ENCODE peak calls at places on chromosome 7, in nine cellular contexts. I is suprapubic skin, V is transverse colon, E is tibial nerve, Q is H1, K is spleen, N is adrenal gland, X is HepG2, B is NB4. L is an unnamed sample.

GRCh38 chr7:116340201-116340847 is 130.0 kb downstream of the TES start:
- DNase-seq in I (no peak), V (no peak), E (no peak), Q (no peak), K (no peak), N (no peak), X (no peak), B (no peak), L (no peak)

GRCh38 chr7:150901160-150902035 is 49.1 kb downstream of the AOC1 start:
- DNase-seq in I (no peak), V (peak), E (no peak), Q (no peak), K (no peak), N (peak), X (no peak), B (no peak), L (no peak)

GRCh38 chr7:28301148-28301641 is 111.1 kb upstream of the CREB5 start:
- DNase-seq in I (no peak), V (no peak), E (no peak), Q (no peak), K (no peak), N (no peak), X (no peak), B (no peak), L (no peak)

GRCh38 chr7:17971392-17971791 is 31.1 kb upstream of the SNX13 start:
- DNase-seq in I (no peak), V (no peak), E (no peak), Q (no peak), K (no peak), N (no peak), X (no peak), B (no peak), L (no peak)

GRCh38 chr7:149003018-149003417 is 25.3 kb downstream of the PDIA4 start:
- DNase-seq in I (no peak), V (no peak), E (no peak), Q (no peak), K (peak), N (no peak), X (no peak), B (no peak), L (no peak)

GRCh38 chr7:111094387-111094786 is 3.5 kb downstream of the LRRN3 start:
- DNase-seq in I (no peak), V (no peak), E (no peak), Q (no peak), K (no peak), N (no peak), X (no peak), B (no peak), L (no peak)

GRCh38 chr7:959271-959670 is 4.8 kb upstream of the ADAP1 start:
- DNase-seq in I (peak), V (peak), E (no peak), Q (no peak), K (peak), N (no peak), X (no peak), B (no peak), L (no peak)

GRCh38 chr7:158422551-158423189 is 165.0 kb downstream of the PTPRN2 start:
- DNase-seq in I (peak), V (no peak), E (no peak), Q (no peak), K (no peak), N (no peak), X (no peak), B (no peak), L (no peak)

GRCh38 chr7:108203433-108204002 is 73.4 kb upstream of the LAMB4 start:
- DNase-seq in I (no peak), V (peak), E (no peak), Q (no peak), K (no peak), N (no peak), X (no peak), B (no peak), L (no peak)

GRCh38 chr7:42014625-42015412 is 222.2 kb downstream of the GLI3 start:
- DNase-seq in I (no peak), V (peak), E (no peak), Q (peak), K (no peak), N (no peak), X (peak), B (peak), L (no peak)

GRCh38 chr7:33666526-33666925 is 238.8 kb upstream of the BMPER start:
- DNase-seq in I (no peak), V (no peak), E (no peak), Q (no peak), K (no peak), N (no peak), X (no peak), B (no peak), L (no peak)

GRCh38 chr7:22357311-22358175 is 589 bp upstream of the RAPGEF5 start:
- DNase-seq in I (no peak), V (peak), E (no peak), Q (peak), K (no peak), N (peak), X (peak), B (no peak), L (no peak)

GRCh38 chr7:16345979-16346958 is 75.1 kb downstream of the CRPPA start:
- DNase-seq in I (no peak), V (no peak), E (no peak), Q (no peak), K (no peak), N (no peak), X (no peak), B (peak), L (no peak)

GRCh38 chr7:126005064-126005463 is 1075.4 kb upstream of the POT1 start:
- DNase-seq in I (no peak), V (no peak), E (no peak), Q (no peak), K (no peak), N (no peak), X (no peak), B (no peak), L (no peak)

GRCh38 chr7:100867796-100868485 is 754 bp downstream of the TRIP6 start:
- DNase-seq in I (no peak), V (no peak), E (no peak), Q (peak), K (no peak), N (no peak), X (no peak), B (peak), L (no peak)

GRCh38 chr7:110595694-110596093 is 495.2 kb upstream of the LRRN3 start:
- DNase-seq in I (no peak), V (no peak), E (no peak), Q (no peak), K (no peak), N (no peak), X (no peak), B (no peak), L (no peak)

GRCh38 chr7:128168667-128169210 is 72.3 kb upstream of the LEP start:
- DNase-seq in I (no peak), V (peak), E (no peak), Q (peak), K (no peak), N (peak), X (no peak), B (no peak), L (no peak)

GRCh38 chr7:128166603-128167315 is 74.3 kb upstream of the LEP start:
- DNase-seq in I (no peak), V (no peak), E (no peak), Q (peak), K (no peak), N (no peak), X (no peak), B (no peak), L (no peak)

GRCh38 chr7:128165927-128166420 is 75.1 kb upstream of the LEP start:
- DNase-seq in I (no peak), V (no peak), E (no peak), Q (no peak), K (no peak), N (no peak), X (no peak), B (no peak), L (no peak)

GRCh38 chr7:128167791-128168666 is 73.0 kb upstream of the LEP start:
- DNase-seq in I (no peak), V (no peak), E (no peak), Q (peak), K (no peak), N (no peak), X (no peak), B (no peak), L (no peak)

GRCh38 chr7:128167316-128167691 is 73.8 kb upstream of the LEP start:
- DNase-seq in I (no peak), V (peak), E (no peak), Q (no peak), K (no peak), N (peak), X (no peak), B (peak), L (no peak)
- TF ChIP-seq POLR2A in I (no peak), V (no peak), E (no peak), Q (no peak), K (no peak), N (no peak), X (no peak), B (no peak), L (no peak)

GRCh38 chr7:106425017-106425719 is 140.4 kb upstream of the NAMPT start:
- DNase-seq in I (peak), V (peak), E (peak), Q (no peak), K (no peak), N (peak), X (no peak), B (peak), L (peak)
- H3K4me3 ChIP-seq in I (no peak), V (no peak), E (no peak), Q (no peak), K (peak), N (no peak), X (no peak), B (no peak), L (peak)

GRCh38 chr7:121301441-121302213 is 27.2 kb upstream of the WNT16 start:
- DNase-seq in I (no peak), V (no peak), E (no peak), Q (no peak), K (no peak), N (no peak), X (no peak), B (no peak), L (no peak)

GRCh38 chr7:121302214-121302745 is 26.5 kb upstream of the WNT16 start:
- DNase-seq in I (no peak), V (no peak), E (no peak), Q (no peak), K (no peak), N (no peak), X (no peak), B (no peak), L (no peak)

GRCh38 chr7:121304259-121304658 is 24.5 kb upstream of the WNT16 start:
- DNase-seq in I (no peak), V (no peak), E (no peak), Q (no peak), K (no peak), N (no peak), X (no peak), B (no peak), L (no peak)

GRCh38 chr7:121305109-121305508 is 23.7 kb upstream of the WNT16 start:
- DNase-seq in I (no peak), V (no peak), E (no peak), Q (no peak), K (no peak), N (no peak), X (no peak), B (no peak), L (no peak)

GRCh38 chr7:121303422-121304171 is 25.2 kb upstream of the WNT16 start:
- DNase-seq in I (no peak), V (no peak), E (no peak), Q (no peak), K (no peak), N (no peak), X (no peak), B (no peak), L (no peak)
- TF ChIP-seq CTCF in I (no peak), V (no peak), E (no peak), Q (peak), K (no peak), N (no peak), X (no peak), B (no peak), L (no peak)

DNA sequence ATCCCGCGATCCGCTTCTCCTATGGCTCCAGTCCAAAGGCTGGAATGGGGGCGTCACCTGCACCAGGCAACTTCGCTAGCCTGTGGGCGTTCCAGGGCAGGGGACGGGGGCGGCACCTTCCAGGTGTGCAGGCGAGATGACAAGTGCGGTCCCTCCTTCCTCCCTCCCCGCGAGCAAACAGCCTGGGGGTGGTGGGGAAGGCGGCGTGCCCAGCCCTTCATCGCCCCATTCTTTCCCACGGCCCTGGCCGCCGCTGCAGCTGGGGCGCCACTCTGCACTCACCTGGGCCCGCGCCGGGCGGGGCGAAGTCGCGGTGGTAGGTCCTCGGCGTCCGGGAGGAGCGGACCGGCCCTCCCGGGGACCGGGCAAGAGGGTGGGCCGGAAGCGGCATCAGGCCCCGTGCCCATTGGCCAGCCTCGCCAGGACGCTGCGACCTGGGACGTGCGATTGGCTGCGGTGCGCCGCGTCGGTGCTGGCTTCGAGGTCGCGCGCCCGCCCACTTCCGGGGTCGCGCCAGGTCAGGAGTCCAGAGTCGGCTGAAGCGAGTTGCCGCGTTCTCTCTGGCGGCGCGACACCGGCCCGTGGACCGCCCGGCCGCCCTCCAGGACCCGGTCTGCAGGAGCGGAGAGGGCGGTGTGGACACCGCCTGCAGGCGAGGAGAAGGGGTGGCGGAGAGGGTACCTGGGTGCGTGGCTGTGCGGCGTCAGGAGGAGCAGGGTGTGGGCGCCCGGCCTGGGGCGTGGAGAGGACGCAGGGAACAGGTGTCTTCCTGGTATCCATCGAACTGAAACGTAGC is at the start of gene TECPR1:
- DNase-seq in I (peak), V (peak), E (peak), Q (peak), K (peak), N (peak), X (peak), B (peak), L (peak)
- TF ChIP-seq POLR2A in I (no peak), V (peak), E (peak), Q (no peak), K (peak), N (peak), X (peak), B (peak), L (no peak)

L was measured in esophagus squamous epithelium.